ENCODE peak calls at places on chromosomes 6 and 20, in eight cellular contexts. One of them, this sample, is unnamed.

GRCh38 chr6:111484655-111484974 is 1.6 kb upstream of the REV3L start:
- DNase-seq in astrocyte: no peak
- DNase-seq in cardiac muscle cell: no peak
- DNase-seq in mesothelial cell of epicardium: no peak
- DNase-seq in OCI-LY7: peak; percentile 56
- DNase-seq in GM10248: no peak
- DNase-seq in lung: no peak
- DNase-seq in fibroblast of the aortic adventitia: peak; percentile 35
- DNase-seq in this sample: no peak

GRCh38 chr6:42378125-42378524 is 73.6 kb downstream of the TRERF1 start:
- DNase-seq in fibroblast of the aortic adventitia: no peak
- DNase-seq in GM10248: peak; percentile 50
- DNase-seq in OCI-LY7: no peak
- DNase-seq in mesothelial cell of epicardium: no peak
- DNase-seq in lung: no peak
- DNase-seq in astrocyte: no peak
- DNase-seq in cardiac muscle cell: no peak
- DNase-seq in this sample: no peak

GRCh38 chr20:61809006-61809770 is 256.5 kb downstream of the TAF4 start:
- DNase-seq in lung: no peak
- DNase-seq in OCI-LY7: no peak
- DNase-seq in fibroblast of the aortic adventitia: no peak
- DNase-seq in mesothelial cell of epicardium: no peak
- DNase-seq in cardiac muscle cell: no peak
- DNase-seq in GM10248: no peak
- DNase-seq in astrocyte: no peak
- DNase-seq in this sample: no peak

GRCh38 chr6:76681781-76682180 is 609.3 kb upstream of the IMPG1 start:
- DNase-seq in fibroblast of the aortic adventitia: peak; percentile 46
- DNase-seq in astrocyte: no peak
- DNase-seq in lung: no peak
- DNase-seq in mesothelial cell of epicardium: no peak
- DNase-seq in cardiac muscle cell: no peak
- DNase-seq in GM10248: no peak
- DNase-seq in OCI-LY7: no peak
- DNase-seq in this sample: no peak

GRCh38 chr20:62355527-62356142 is 11.5 kb downstream of the LAMA5 start:
- DNase-seq in fibroblast of the aortic adventitia: peak; percentile 40
- DNase-seq in GM10248: no peak
- DNase-seq in mesothelial cell of epicardium: no peak
- DNase-seq in cardiac muscle cell: no peak
- DNase-seq in astrocyte: no peak
- DNase-seq in lung: no peak
- DNase-seq in OCI-LY7: no peak
- DNase-seq in this sample: no peak

GRCh38 chr6:28137458-28138020 is 4.1 kb upstream of the ZKSCAN8 start:
- DNase-seq in lung: no peak
- DNase-seq in cardiac muscle cell: no peak
- DNase-seq in OCI-LY7: peak; percentile 65
- DNase-seq in mesothelial cell of epicardium: no peak
- DNase-seq in fibroblast of the aortic adventitia: no peak
- DNase-seq in GM10248: peak; percentile 58
- DNase-seq in astrocyte: peak; percentile 3
- DNase-seq in this sample: no peak

GRCh38 chr20:58986968-58987517 is 6.0 kb downstream of the NELFCD start:
- DNase-seq in GM10248: no peak
- DNase-seq in fibroblast of the aortic adventitia: no peak
- DNase-seq in OCI-LY7: no peak
- DNase-seq in mesothelial cell of epicardium: no peak
- DNase-seq in cardiac muscle cell: no peak
- DNase-seq in lung: no peak
- DNase-seq in astrocyte: no peak
- DNase-seq in this sample: no peak

GRCh38 chr6:105835373-105835772 is 250.8 kb upstream of the PRDM1 start:
- DNase-seq in cardiac muscle cell: peak; percentile 57
- DNase-seq in fibroblast of the aortic adventitia: peak; percentile 23
- DNase-seq in OCI-LY7: peak; percentile 75
- DNase-seq in GM10248: no peak
- DNase-seq in mesothelial cell of epicardium: peak; percentile 39
- DNase-seq in astrocyte: peak; percentile 21
- DNase-seq in lung: no peak
- DNase-seq in this sample: no peak

GRCh38 chr20:6612615-6612917 is 154.9 kb upstream of the BMP2 start:
- DNase-seq in mesothelial cell of epicardium: no peak
- DNase-seq in fibroblast of the aortic adventitia: no peak
- DNase-seq in GM10248: no peak
- DNase-seq in OCI-LY7: no peak
- DNase-seq in lung: no peak
- DNase-seq in cardiac muscle cell: no peak
- DNase-seq in astrocyte: no peak
- DNase-seq in this sample: no peak

GRCh38 chr6:69719602-69720193 is 77.1 kb downstream of the LMBRD1 start:
- DNase-seq in fibroblast of the aortic adventitia: peak; percentile 45
- DNase-seq in GM10248: peak; percentile 16
- DNase-seq in astrocyte: no peak
- DNase-seq in cardiac muscle cell: peak; percentile 39
- DNase-seq in lung: no peak
- DNase-seq in OCI-LY7: peak; percentile 14
- DNase-seq in mesothelial cell of epicardium: no peak
- DNase-seq in this sample: no peak
- TF ChIP-seq CTCF in fibroblast of the aortic adventitia: peak; percentile 48
- TF ChIP-seq CTCF in GM10248: peak; percentile 18
- TF ChIP-seq CTCF in astrocyte: peak; percentile 37
- TF ChIP-seq CTCF in cardiac muscle cell: peak; percentile 47
- TF ChIP-seq CTCF in lung: no peak
- TF ChIP-seq CTCF in OCI-LY7: peak; percentile 69
- TF ChIP-seq CTCF in mesothelial cell of epicardium: no peak
- TF ChIP-seq CTCF in this sample: no peak

DNA sequence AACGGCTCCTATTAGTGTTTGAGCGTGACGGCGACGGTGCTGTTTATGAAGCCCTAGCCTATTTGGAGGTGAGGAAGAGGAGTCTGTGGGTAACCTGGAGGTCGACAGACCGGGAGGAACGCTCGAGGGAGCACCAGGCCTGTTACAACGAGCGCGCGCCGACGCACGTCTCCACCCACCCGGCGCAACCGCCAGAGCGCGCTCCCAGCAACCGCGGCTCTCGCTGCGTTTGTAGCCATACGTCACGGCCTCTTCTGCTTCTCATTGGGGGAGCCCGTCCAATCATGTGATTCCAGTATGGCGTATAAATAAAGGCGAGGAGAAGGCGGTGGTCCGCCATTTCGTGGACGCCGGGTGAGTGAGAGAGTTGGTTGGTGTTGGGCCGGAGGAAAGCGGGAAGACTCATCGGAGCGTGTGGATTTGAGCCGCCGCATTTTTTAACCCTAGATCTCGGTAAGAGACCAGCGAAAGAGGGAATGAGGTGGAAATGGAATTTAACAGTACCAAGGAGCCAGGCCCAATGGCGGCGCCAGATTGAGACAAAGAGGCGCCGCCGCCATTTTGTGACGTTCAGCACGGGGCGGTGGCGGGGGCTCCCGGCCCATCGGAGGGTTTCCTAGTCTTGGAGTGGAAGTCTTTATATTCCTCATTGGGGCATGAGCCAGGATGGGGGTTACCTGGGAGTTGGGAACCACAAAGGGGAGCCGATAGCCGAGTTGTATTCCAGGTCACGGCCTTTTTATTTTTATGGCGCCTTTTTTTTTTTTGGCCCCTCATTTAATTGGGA is at the start of gene SRSF3:
- DNase-seq in lung: peak; percentile 97
- DNase-seq in astrocyte: peak; percentile 94
- DNase-seq in OCI-LY7: peak; percentile 99
- DNase-seq in cardiac muscle cell: peak; percentile 99
- DNase-seq in fibroblast of the aortic adventitia: peak; percentile 98
- DNase-seq in mesothelial cell of epicardium: peak; percentile 94
- DNase-seq in GM10248: peak; percentile 95
- DNase-seq in this sample: peak; percentile 97
- TF ChIP-seq CTCF in lung: peak; percentile 41
- TF ChIP-seq CTCF in astrocyte: no peak
- TF ChIP-seq CTCF in OCI-LY7: peak; percentile 50
- TF ChIP-seq CTCF in cardiac muscle cell: peak; percentile 27
- TF ChIP-seq CTCF in fibroblast of the aortic adventitia: peak; percentile 54
- TF ChIP-seq CTCF in mesothelial cell of epicardium: peak; percentile 41
- TF ChIP-seq CTCF in GM10248: peak; percentile 43
- TF ChIP-seq CTCF in this sample: peak; percentile 48

GRCh38 chr6:127690092-127690491 is 113.1 kb downstream of the C6orf58 start:
- DNase-seq in GM10248: no peak
- DNase-seq in fibroblast of the aortic adventitia: peak; percentile 55
- DNase-seq in astrocyte: peak; percentile 10
- DNase-seq in mesothelial cell of epicardium: no peak
- DNase-seq in cardiac muscle cell: peak; percentile 18
- DNase-seq in lung: no peak
- DNase-seq in OCI-LY7: no peak
- DNase-seq in this sample: no peak
- TF ChIP-seq CTCF in GM10248: no peak
- TF ChIP-seq CTCF in fibroblast of the aortic adventitia: peak; percentile 70
- TF ChIP-seq CTCF in astrocyte: peak; percentile 81
- TF ChIP-seq CTCF in mesothelial cell of epicardium: peak; percentile 21
- TF ChIP-seq CTCF in cardiac muscle cell: peak; percentile 65
- TF ChIP-seq CTCF in lung: no peak
- TF ChIP-seq CTCF in OCI-LY7: peak; percentile 51
- TF ChIP-seq CTCF in this sample: no peak

GRCh38 chr6:74091794-74092157 is 395.8 kb downstream of the CD109 start:
- DNase-seq in lung: no peak
- DNase-seq in cardiac muscle cell: no peak
- DNase-seq in OCI-LY7: no peak
- DNase-seq in fibroblast of the aortic adventitia: no peak
- DNase-seq in mesothelial cell of epicardium: no peak
- DNase-seq in GM10248: no peak
- DNase-seq in astrocyte: no peak
- DNase-seq in this sample: no peak

GRCh38 chr6:74091133-74091793 is 395.3 kb downstream of the CD109 start:
- DNase-seq in lung: no peak
- DNase-seq in astrocyte: peak; percentile 9
- DNase-seq in GM10248: peak; percentile 15
- DNase-seq in OCI-LY7: peak; percentile 45
- DNase-seq in fibroblast of the aortic adventitia: peak; percentile 69
- DNase-seq in mesothelial cell of epicardium: no peak
- DNase-seq in cardiac muscle cell: peak; percentile 58
- DNase-seq in this sample: no peak

DNA sequence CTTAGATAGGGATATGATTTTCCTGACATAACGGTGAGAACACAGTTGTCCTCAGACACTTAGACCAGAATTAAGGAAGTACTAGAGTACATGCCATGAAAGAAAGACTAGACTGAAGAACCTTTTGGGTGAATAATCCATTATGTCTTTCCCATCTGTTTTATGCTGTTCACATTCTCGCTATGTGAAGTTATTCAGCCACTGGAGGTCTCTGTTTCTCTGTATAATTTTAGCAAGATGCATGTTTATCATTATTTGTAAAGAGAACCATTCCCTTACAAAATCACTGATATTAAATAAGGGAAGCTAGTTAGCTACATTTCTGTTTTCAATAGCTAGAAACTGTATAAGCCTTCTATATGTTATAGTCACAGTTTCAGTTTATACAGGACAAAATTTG is 391.9 kb downstream of the CD109 start:
- DNase-seq in lung: no peak
- DNase-seq in GM10248: no peak
- DNase-seq in cardiac muscle cell: no peak
- DNase-seq in astrocyte: no peak
- DNase-seq in OCI-LY7: no peak
- DNase-seq in mesothelial cell of epicardium: no peak
- DNase-seq in fibroblast of the aortic adventitia: peak; percentile 44
- DNase-seq in this sample: no peak
- TF ChIP-seq CTCF in lung: no peak
- TF ChIP-seq CTCF in GM10248: no peak
- TF ChIP-seq CTCF in cardiac muscle cell: peak; percentile 31
- TF ChIP-seq CTCF in astrocyte: no peak
- TF ChIP-seq CTCF in OCI-LY7: peak; percentile 27
- TF ChIP-seq CTCF in mesothelial cell of epicardium: no peak
- TF ChIP-seq CTCF in fibroblast of the aortic adventitia: no peak
- TF ChIP-seq CTCF in this sample: no peak

This sample was measured in CD14-positive monocyte.